ENCODE peak calls at places on chromosomes 16 and 17, in six cellular contexts. One of them, this sample, is unnamed.

GRCh38 chr17:79952265-79952877 is 83.3 kb downstream of the TBC1D16 start:
- DNase-seq in NCI-H2029: no peak
- DNase-seq in activated T-helper 1 cell treated with anti-CD3 and anti-CD28 coated beads, Interleukin-12 subunit alpha, Interleukin-12 subunit beta, Interleukin-2, Interleukin-4 antibody, amounts not matched to agents 30 ng/mL and 10 ng/mL and 1 ng/mL, durations not matched to agents 14 hours and 24 hours and 36 hours: no peak
- DNase-seq in T-helper 9 cell: no peak
- DNase-seq in HTR-8/SVneo: no peak
- DNase-seq in epithelial cell of esophagus: no peak
- DNase-seq in this sample: no peak

GRCh38 chr16:28603381-28604185 is 6.3 kb downstream of the SULT1A1 start:
- DNase-seq in epithelial cell of esophagus: no peak
- DNase-seq in HTR-8/SVneo: no peak
- DNase-seq in NCI-H2029: no peak
- DNase-seq in activated T-helper 1 cell treated with anti-CD3 and anti-CD28 coated beads, Interleukin-12 subunit alpha, Interleukin-12 subunit beta, Interleukin-2, Interleukin-4 antibody, amounts not matched to agents 30 ng/mL and 10 ng/mL and 1 ng/mL, durations not matched to agents 14 hours and 24 hours and 36 hours: no peak
- DNase-seq in T-helper 9 cell: no peak
- DNase-seq in this sample: no peak

GRCh38 chr16:16933861-16934260 is 536.9 kb downstream of the XYLT1 start:
- DNase-seq in HTR-8/SVneo: no peak
- DNase-seq in NCI-H2029: no peak
- DNase-seq in T-helper 9 cell: no peak
- DNase-seq in epithelial cell of esophagus: no peak
- DNase-seq in activated T-helper 1 cell treated with anti-CD3 and anti-CD28 coated beads, Interleukin-12 subunit alpha, Interleukin-12 subunit beta, Interleukin-2, Interleukin-4 antibody, amounts not matched to agents 30 ng/mL and 10 ng/mL and 1 ng/mL, durations not matched to agents 14 hours and 24 hours and 36 hours: no peak
- DNase-seq in this sample: no peak

GRCh38 chr16:85490971-85491771 is 122.0 kb upstream of the GSE1 start:
- DNase-seq in NCI-H2029: no peak
- DNase-seq in HTR-8/SVneo: no peak
- DNase-seq in T-helper 9 cell: peak
- DNase-seq in activated T-helper 1 cell treated with anti-CD3 and anti-CD28 coated beads, Interleukin-12 subunit alpha, Interleukin-12 subunit beta, Interleukin-2, Interleukin-4 antibody, amounts not matched to agents 30 ng/mL and 10 ng/mL and 1 ng/mL, durations not matched to agents 14 hours and 24 hours and 36 hours: no peak
- DNase-seq in epithelial cell of esophagus: no peak
- DNase-seq in this sample: no peak

GRCh38 chr17:29004081-29004692 is 1.6 kb downstream of the SEZ6 start:
- DNase-seq in activated T-helper 1 cell treated with anti-CD3 and anti-CD28 coated beads, Interleukin-12 subunit alpha, Interleukin-12 subunit beta, Interleukin-2, Interleukin-4 antibody, amounts not matched to agents 30 ng/mL and 10 ng/mL and 1 ng/mL, durations not matched to agents 14 hours and 24 hours and 36 hours: no peak
- DNase-seq in T-helper 9 cell: no peak
- DNase-seq in NCI-H2029: no peak
- DNase-seq in HTR-8/SVneo: no peak
- DNase-seq in epithelial cell of esophagus: peak
- DNase-seq in this sample: no peak

GRCh38 chr17:74393323-74393942 is 26.1 kb downstream of the GPR142 start:
- DNase-seq in epithelial cell of esophagus: no peak
- DNase-seq in T-helper 9 cell: no peak
- DNase-seq in NCI-H2029: no peak
- DNase-seq in activated T-helper 1 cell treated with anti-CD3 and anti-CD28 coated beads, Interleukin-12 subunit alpha, Interleukin-12 subunit beta, Interleukin-2, Interleukin-4 antibody, amounts not matched to agents 30 ng/mL and 10 ng/mL and 1 ng/mL, durations not matched to agents 14 hours and 24 hours and 36 hours: no peak
- DNase-seq in HTR-8/SVneo: no peak
- DNase-seq in this sample: no peak

GRCh38 chr17:68328676-68329075 is 37.4 kb downstream of the ARSG start:
- DNase-seq in HTR-8/SVneo: no peak
- DNase-seq in activated T-helper 1 cell treated with anti-CD3 and anti-CD28 coated beads, Interleukin-12 subunit alpha, Interleukin-12 subunit beta, Interleukin-2, Interleukin-4 antibody, amounts not matched to agents 30 ng/mL and 10 ng/mL and 1 ng/mL, durations not matched to agents 14 hours and 24 hours and 36 hours: no peak
- DNase-seq in NCI-H2029: no peak
- DNase-seq in T-helper 9 cell: no peak
- DNase-seq in epithelial cell of esophagus: peak
- DNase-seq in this sample: no peak

GRCh38 chr16:53415504-53415903 is 18.8 kb upstream of the RBL2 start:
- DNase-seq in activated T-helper 1 cell treated with anti-CD3 and anti-CD28 coated beads, Interleukin-12 subunit alpha, Interleukin-12 subunit beta, Interleukin-2, Interleukin-4 antibody, amounts not matched to agents 30 ng/mL and 10 ng/mL and 1 ng/mL, durations not matched to agents 14 hours and 24 hours and 36 hours: no peak
- DNase-seq in epithelial cell of esophagus: peak
- DNase-seq in NCI-H2029: no peak
- DNase-seq in HTR-8/SVneo: no peak
- DNase-seq in T-helper 9 cell: no peak
- DNase-seq in this sample: peak

GRCh38 chr16:8675183-8676159 is 1.1 kb downstream of the ABAT start:
- DNase-seq in NCI-H2029: no peak
- DNase-seq in T-helper 9 cell: peak
- DNase-seq in HTR-8/SVneo: no peak
- DNase-seq in activated T-helper 1 cell treated with anti-CD3 and anti-CD28 coated beads, Interleukin-12 subunit alpha, Interleukin-12 subunit beta, Interleukin-2, Interleukin-4 antibody, amounts not matched to agents 30 ng/mL and 10 ng/mL and 1 ng/mL, durations not matched to agents 14 hours and 24 hours and 36 hours: peak
- DNase-seq in epithelial cell of esophagus: peak
- DNase-seq in this sample: peak

GRCh38 chr17:2865228-2865627 is 69.0 kb downstream of the RAP1GAP2 start:
- DNase-seq in HTR-8/SVneo: no peak
- DNase-seq in epithelial cell of esophagus: no peak
- DNase-seq in T-helper 9 cell: no peak
- DNase-seq in activated T-helper 1 cell treated with anti-CD3 and anti-CD28 coated beads, Interleukin-12 subunit alpha, Interleukin-12 subunit beta, Interleukin-2, Interleukin-4 antibody, amounts not matched to agents 30 ng/mL and 10 ng/mL and 1 ng/mL, durations not matched to agents 14 hours and 24 hours and 36 hours: no peak
- DNase-seq in NCI-H2029: no peak
- DNase-seq in this sample: no peak

GRCh38 chr16:79092846-79093245 is 507.7 kb downstream of the MAF start:
- DNase-seq in HTR-8/SVneo: no peak
- DNase-seq in epithelial cell of esophagus: no peak
- DNase-seq in NCI-H2029: no peak
- DNase-seq in activated T-helper 1 cell treated with anti-CD3 and anti-CD28 coated beads, Interleukin-12 subunit alpha, Interleukin-12 subunit beta, Interleukin-2, Interleukin-4 antibody, amounts not matched to agents 30 ng/mL and 10 ng/mL and 1 ng/mL, durations not matched to agents 14 hours and 24 hours and 36 hours: no peak
- DNase-seq in T-helper 9 cell: no peak
- DNase-seq in this sample: no peak

GRCh38 chr16:10965440-10966039 is 21.2 kb downstream of the CLEC16A start:
- DNase-seq in epithelial cell of esophagus: no peak
- DNase-seq in HTR-8/SVneo: no peak
- DNase-seq in T-helper 9 cell: no peak
- DNase-seq in NCI-H2029: no peak
- DNase-seq in activated T-helper 1 cell treated with anti-CD3 and anti-CD28 coated beads, Interleukin-12 subunit alpha, Interleukin-12 subunit beta, Interleukin-2, Interleukin-4 antibody, amounts not matched to agents 30 ng/mL and 10 ng/mL and 1 ng/mL, durations not matched to agents 14 hours and 24 hours and 36 hours: peak
- DNase-seq in this sample: no peak

GRCh38 chr16:77306050-77306616 is 106.9 kb downstream of the SYCE1L start:
- DNase-seq in T-helper 9 cell: no peak
- DNase-seq in NCI-H2029: no peak
- DNase-seq in activated T-helper 1 cell treated with anti-CD3 and anti-CD28 coated beads, Interleukin-12 subunit alpha, Interleukin-12 subunit beta, Interleukin-2, Interleukin-4 antibody, amounts not matched to agents 30 ng/mL and 10 ng/mL and 1 ng/mL, durations not matched to agents 14 hours and 24 hours and 36 hours: no peak
- DNase-seq in HTR-8/SVneo: no peak
- DNase-seq in epithelial cell of esophagus: no peak
- DNase-seq in this sample: no peak

GRCh38 chr16:73326770-73327470 is 279.0 kb upstream of the ZFHX3 start:
- DNase-seq in HTR-8/SVneo: no peak
- DNase-seq in epithelial cell of esophagus: no peak
- DNase-seq in activated T-helper 1 cell treated with anti-CD3 and anti-CD28 coated beads, Interleukin-12 subunit alpha, Interleukin-12 subunit beta, Interleukin-2, Interleukin-4 antibody, amounts not matched to agents 30 ng/mL and 10 ng/mL and 1 ng/mL, durations not matched to agents 14 hours and 24 hours and 36 hours: no peak
- DNase-seq in T-helper 9 cell: no peak
- DNase-seq in NCI-H2029: no peak
- DNase-seq in this sample: no peak

GRCh38 chr17:8479431-8479947 is 43.8 kb downstream of the NDEL1 start:
- DNase-seq in T-helper 9 cell: no peak
- DNase-seq in activated T-helper 1 cell treated with anti-CD3 and anti-CD28 coated beads, Interleukin-12 subunit alpha, Interleukin-12 subunit beta, Interleukin-2, Interleukin-4 antibody, amounts not matched to agents 30 ng/mL and 10 ng/mL and 1 ng/mL, durations not matched to agents 14 hours and 24 hours and 36 hours: no peak
- DNase-seq in NCI-H2029: no peak
- DNase-seq in epithelial cell of esophagus: no peak
- DNase-seq in HTR-8/SVneo: no peak
- DNase-seq in this sample: no peak

GRCh38 chr16:17817943-17818342 is 347.2 kb upstream of the XYLT1 start:
- DNase-seq in T-helper 9 cell: no peak
- DNase-seq in epithelial cell of esophagus: no peak
- DNase-seq in HTR-8/SVneo: no peak
- DNase-seq in NCI-H2029: no peak
- DNase-seq in activated T-helper 1 cell treated with anti-CD3 and anti-CD28 coated beads, Interleukin-12 subunit alpha, Interleukin-12 subunit beta, Interleukin-2, Interleukin-4 antibody, amounts not matched to agents 30 ng/mL and 10 ng/mL and 1 ng/mL, durations not matched to agents 14 hours and 24 hours and 36 hours: no peak
- DNase-seq in this sample: no peak

GRCh38 chr16:28915181-28915580 is 9.9 kb downstream of the RABEP2 start:
- DNase-seq in HTR-8/SVneo: no peak
- DNase-seq in NCI-H2029: no peak
- DNase-seq in T-helper 9 cell: no peak
- DNase-seq in epithelial cell of esophagus: peak
- DNase-seq in activated T-helper 1 cell treated with anti-CD3 and anti-CD28 coated beads, Interleukin-12 subunit alpha, Interleukin-12 subunit beta, Interleukin-2, Interleukin-4 antibody, amounts not matched to agents 30 ng/mL and 10 ng/mL and 1 ng/mL, durations not matched to agents 14 hours and 24 hours and 36 hours: no peak
- DNase-seq in this sample: no peak

GRCh38 chr17:79944251-79944812 is 91.3 kb downstream of the TBC1D16 start:
- DNase-seq in NCI-H2029: no peak
- DNase-seq in T-helper 9 cell: no peak
- DNase-seq in HTR-8/SVneo: no peak
- DNase-seq in activated T-helper 1 cell treated with anti-CD3 and anti-CD28 coated beads, Interleukin-12 subunit alpha, Interleukin-12 subunit beta, Interleukin-2, Interleukin-4 antibody, amounts not matched to agents 30 ng/mL and 10 ng/mL and 1 ng/mL, durations not matched to agents 14 hours and 24 hours and 36 hours: no peak
- DNase-seq in epithelial cell of esophagus: no peak
- DNase-seq in this sample: no peak

GRCh38 chr16:57379579-57379978 is 7.3 kb downstream of the CX3CL1 start:
- DNase-seq in epithelial cell of esophagus: peak
- DNase-seq in NCI-H2029: no peak
- DNase-seq in activated T-helper 1 cell treated with anti-CD3 and anti-CD28 coated beads, Interleukin-12 subunit alpha, Interleukin-12 subunit beta, Interleukin-2, Interleukin-4 antibody, amounts not matched to agents 30 ng/mL and 10 ng/mL and 1 ng/mL, durations not matched to agents 14 hours and 24 hours and 36 hours: no peak
- DNase-seq in HTR-8/SVneo: no peak
- DNase-seq in T-helper 9 cell: no peak
- DNase-seq in this sample: no peak

GRCh38 chr16:15949210-15950166 is at the start of gene ABCC1:
- DNase-seq in epithelial cell of esophagus: peak
- DNase-seq in T-helper 9 cell: peak
- DNase-seq in HTR-8/SVneo: peak
- DNase-seq in NCI-H2029: no peak
- DNase-seq in activated T-helper 1 cell treated with anti-CD3 and anti-CD28 coated beads, Interleukin-12 subunit alpha, Interleukin-12 subunit beta, Interleukin-2, Interleukin-4 antibody, amounts not matched to agents 30 ng/mL and 10 ng/mL and 1 ng/mL, durations not matched to agents 14 hours and 24 hours and 36 hours: peak
- DNase-seq in this sample: peak

GRCh38 chr16:54060599-54061355 is 225.8 kb downstream of the IRX3 start:
- DNase-seq in HTR-8/SVneo: no peak
- DNase-seq in epithelial cell of esophagus: no peak
- DNase-seq in T-helper 9 cell: no peak
- DNase-seq in activated T-helper 1 cell treated with anti-CD3 and anti-CD28 coated beads, Interleukin-12 subunit alpha, Interleukin-12 subunit beta, Interleukin-2, Interleukin-4 antibody, amounts not matched to agents 30 ng/mL and 10 ng/mL and 1 ng/mL, durations not matched to agents 14 hours and 24 hours and 36 hours: no peak
- DNase-seq in NCI-H2029: no peak
- DNase-seq in this sample: no peak

GRCh38 chr16:80427800-80428199 is 113.0 kb upstream of the DYNLRB2 start:
- DNase-seq in T-helper 9 cell: no peak
- DNase-seq in NCI-H2029: no peak
- DNase-seq in HTR-8/SVneo: no peak
- DNase-seq in epithelial cell of esophagus: no peak
- DNase-seq in activated T-helper 1 cell treated with anti-CD3 and anti-CD28 coated beads, Interleukin-12 subunit alpha, Interleukin-12 subunit beta, Interleukin-2, Interleukin-4 antibody, amounts not matched to agents 30 ng/mL and 10 ng/mL and 1 ng/mL, durations not matched to agents 14 hours and 24 hours and 36 hours: no peak
- DNase-seq in this sample: no peak

GRCh38 chr17:8158267-8159031 is 4.3 kb downstream of the VAMP2 start:
- DNase-seq in HTR-8/SVneo: peak
- DNase-seq in T-helper 9 cell: peak
- DNase-seq in epithelial cell of esophagus: peak
- DNase-seq in NCI-H2029: peak
- DNase-seq in activated T-helper 1 cell treated with anti-CD3 and anti-CD28 coated beads, Interleukin-12 subunit alpha, Interleukin-12 subunit beta, Interleukin-2, Interleukin-4 antibody, amounts not matched to agents 30 ng/mL and 10 ng/mL and 1 ng/mL, durations not matched to agents 14 hours and 24 hours and 36 hours: peak
- DNase-seq in this sample: peak

GRCh38 chr16:2686912-2687507 is 4.7 kb downstream of the KCTD5 start:
- DNase-seq in epithelial cell of esophagus: no peak
- DNase-seq in activated T-helper 1 cell treated with anti-CD3 and anti-CD28 coated beads, Interleukin-12 subunit alpha, Interleukin-12 subunit beta, Interleukin-2, Interleukin-4 antibody, amounts not matched to agents 30 ng/mL and 10 ng/mL and 1 ng/mL, durations not matched to agents 14 hours and 24 hours and 36 hours: no peak
- DNase-seq in T-helper 9 cell: no peak
- DNase-seq in NCI-H2029: no peak
- DNase-seq in HTR-8/SVneo: no peak
- DNase-seq in this sample: no peak

GRCh38 chr17:82505296-82505695 is 14.2 kb upstream of the FOXK2 start:
- DNase-seq in activated T-helper 1 cell treated with anti-CD3 and anti-CD28 coated beads, Interleukin-12 subunit alpha, Interleukin-12 subunit beta, Interleukin-2, Interleukin-4 antibody, amounts not matched to agents 30 ng/mL and 10 ng/mL and 1 ng/mL, durations not matched to agents 14 hours and 24 hours and 36 hours: no peak
- DNase-seq in HTR-8/SVneo: no peak
- DNase-seq in epithelial cell of esophagus: no peak
- DNase-seq in T-helper 9 cell: no peak
- DNase-seq in NCI-H2029: no peak
- DNase-seq in this sample: no peak

GRCh38 chr16:71626018-71626857 is at the start of gene MARVELD3:
- DNase-seq in activated T-helper 1 cell treated with anti-CD3 and anti-CD28 coated beads, Interleukin-12 subunit alpha, Interleukin-12 subunit beta, Interleukin-2, Interleukin-4 antibody, amounts not matched to agents 30 ng/mL and 10 ng/mL and 1 ng/mL, durations not matched to agents 14 hours and 24 hours and 36 hours: no peak
- DNase-seq in HTR-8/SVneo: peak
- DNase-seq in NCI-H2029: peak
- DNase-seq in T-helper 9 cell: no peak
- DNase-seq in epithelial cell of esophagus: peak
- DNase-seq in this sample: peak

GRCh38 chr17:45248132-45248936 is 13.6 kb downstream of the SPATA32 start:
- DNase-seq in activated T-helper 1 cell treated with anti-CD3 and anti-CD28 coated beads, Interleukin-12 subunit alpha, Interleukin-12 subunit beta, Interleukin-2, Interleukin-4 antibody, amounts not matched to agents 30 ng/mL and 10 ng/mL and 1 ng/mL, durations not matched to agents 14 hours and 24 hours and 36 hours: peak
- DNase-seq in HTR-8/SVneo: peak
- DNase-seq in T-helper 9 cell: peak
- DNase-seq in epithelial cell of esophagus: peak
- DNase-seq in NCI-H2029: peak
- DNase-seq in this sample: peak

GRCh38 chr16:51577621-51578303 is 426.7 kb upstream of the SALL1 start:
- DNase-seq in HTR-8/SVneo: no peak
- DNase-seq in NCI-H2029: peak
- DNase-seq in epithelial cell of esophagus: peak
- DNase-seq in T-helper 9 cell: no peak
- DNase-seq in activated T-helper 1 cell treated with anti-CD3 and anti-CD28 coated beads, Interleukin-12 subunit alpha, Interleukin-12 subunit beta, Interleukin-2, Interleukin-4 antibody, amounts not matched to agents 30 ng/mL and 10 ng/mL and 1 ng/mL, durations not matched to agents 14 hours and 24 hours and 36 hours: no peak
- DNase-seq in this sample: peak

GRCh38 chr16:88306860-88307545 is 75.8 kb upstream of the ZNF469 start:
- DNase-seq in HTR-8/SVneo: peak
- DNase-seq in epithelial cell of esophagus: peak
- DNase-seq in T-helper 9 cell: no peak
- DNase-seq in activated T-helper 1 cell treated with anti-CD3 and anti-CD28 coated beads, Interleukin-12 subunit alpha, Interleukin-12 subunit beta, Interleukin-2, Interleukin-4 antibody, amounts not matched to agents 30 ng/mL and 10 ng/mL and 1 ng/mL, durations not matched to agents 14 hours and 24 hours and 36 hours: no peak
- DNase-seq in NCI-H2029: no peak
- DNase-seq in this sample: no peak

GRCh38 chr17:48692049-48692448 is 30.3 kb downstream of the PRAC1 start:
- DNase-seq in HTR-8/SVneo: no peak
- DNase-seq in activated T-helper 1 cell treated with anti-CD3 and anti-CD28 coated beads, Interleukin-12 subunit alpha, Interleukin-12 subunit beta, Interleukin-2, Interleukin-4 antibody, amounts not matched to agents 30 ng/mL and 10 ng/mL and 1 ng/mL, durations not matched to agents 14 hours and 24 hours and 36 hours: no peak
- DNase-seq in T-helper 9 cell: no peak
- DNase-seq in NCI-H2029: no peak
- DNase-seq in epithelial cell of esophagus: no peak
- DNase-seq in this sample: no peak

GRCh38 chr17:20981046-20981920 is 61.5 kb downstream of the USP22 start:
- DNase-seq in NCI-H2029: no peak
- DNase-seq in epithelial cell of esophagus: no peak
- DNase-seq in T-helper 9 cell: no peak
- DNase-seq in activated T-helper 1 cell treated with anti-CD3 and anti-CD28 coated beads, Interleukin-12 subunit alpha, Interleukin-12 subunit beta, Interleukin-2, Interleukin-4 antibody, amounts not matched to agents 30 ng/mL and 10 ng/mL and 1 ng/mL, durations not matched to agents 14 hours and 24 hours and 36 hours: no peak
- DNase-seq in HTR-8/SVneo: no peak
- DNase-seq in this sample: no peak

This sample was measured in NCI-H1105 treated with DMSO at 0.1 percent for 48 hours.